ENCODE peak calls at places on chromosomes 16 and 17, in four cellular contexts. Q is GM12878, W is HepG2, G is K562. L is an unnamed sample.

GRCh38 chr17:9957244-9957643 is 52.2 kb upstream of the RCVRN start:
- DNase-seq in Q (no peak), W (no peak), G (no peak), L (no peak)

GRCh38 chr16:88686439-88687253 is at the start of gene SNAI3:
- DNase-seq in Q (no peak), W (peak), G (peak), L (peak)

GRCh38 chr16:27503662-27504061 is 46.1 kb downstream of the GTF3C1 start:
- DNase-seq in Q (no peak), W (no peak), G (no peak), L (no peak)

GRCh38 chr16:63578791-63579190 is 1542.6 kb upstream of the CDH8 start:
- DNase-seq in Q (no peak), W (no peak), G (no peak), L (no peak)

GRCh38 chr17:81049973-81050551 is 15.1 kb downstream of the BAIAP2 start:
- DNase-seq in Q (peak), W (no peak), G (no peak), L (no peak)

GRCh38 chr17:15945493-15946209 is 721 bp downstream of the ADORA2B start:
- DNase-seq in Q (no peak), W (no peak), G (peak), L (peak)

GRCh38 chr16:31529398-31530312 is 2.0 kb downstream of the AHSP start:
- DNase-seq in Q (no peak), W (no peak), G (peak), L (peak)

GRCh38 chr16:20675488-20676267 is 21.8 kb downstream of the ACSM1 start:
- DNase-seq in Q (peak), W (peak), G (peak), L (peak)

GRCh38 chr16:8718753-8719386 is 44.5 kb downstream of the ABAT start:
- DNase-seq in Q (no peak), W (no peak), G (no peak), L (no peak)

GRCh38 chr17:50931003-50931878 is 65.1 kb upstream of the TOB1 start:
- DNase-seq in Q (no peak), W (peak), G (peak), L (peak)

GRCh38 chr17:55433629-55434422 is 12.2 kb upstream of the MMD start:
- DNase-seq in Q (no peak), W (peak), G (no peak), L (no peak)

GRCh38 chr16:53958481-53958880 is 254.5 kb downstream of the FTO start:
- DNase-seq in Q (no peak), W (no peak), G (no peak), L (no peak)

GRCh38 chr17:77400445-77400870 is 259.7 kb downstream of the SEC14L1 start:
- DNase-seq in Q (no peak), W (no peak), G (peak), L (peak)

GRCh38 chr16:10332301-10332700 is 53.6 kb upstream of the ATF7IP2 start:
- DNase-seq in Q (no peak), W (peak), G (no peak), L (no peak)

GRCh38 chr16:25395528-25395927 is 137.9 kb upstream of the ZKSCAN2 start:
- DNase-seq in Q (no peak), W (no peak), G (no peak), L (peak)

GRCh38 chr16:78675312-78675711 is 575.9 kb downstream of the WWOX start:
- DNase-seq in Q (no peak), W (peak), G (no peak), L (no peak)

GRCh38 chr16:89170346-89171215 is 967 bp upstream of the CDH15 start:
- DNase-seq in Q (no peak), W (no peak), G (peak), L (peak)

GRCh38 chr17:80751460-80752368 is 207.1 kb downstream of the RPTOR start:
- DNase-seq in Q (no peak), W (peak), G (no peak), L (no peak)

GRCh38 chr17:5809056-5809455 is 224.7 kb upstream of the NLRP1 start:
- DNase-seq in Q (no peak), W (no peak), G (no peak), L (no peak)

GRCh38 chr16:56137269-56137668 is 54.0 kb upstream of the GNAO1 start:
- DNase-seq in Q (no peak), W (no peak), G (no peak), L (no peak)

GRCh38 chr16:31063495-31063842 is 10.6 kb downstream of the ZNF668 start:
- DNase-seq in Q (no peak), W (no peak), G (no peak), L (no peak)

GRCh38 chr16:89123001-89123830 is 29.6 kb downstream of the ACSF3 start:
- DNase-seq in Q (no peak), W (no peak), G (no peak), L (peak)

GRCh38 chr17:1087381-1088241 is 90.7 kb downstream of the TIMM22 start:
- DNase-seq in Q (no peak), W (no peak), G (peak), L (peak)

GRCh38 chr17:45791041-45791582 is 7.0 kb downstream of the CRHR1 start:
- DNase-seq in Q (no peak), W (no peak), G (no peak), L (no peak)

GRCh38 chr16:23105309-23105708 is 43.9 kb downstream of the USP31 start:
- DNase-seq in Q (no peak), W (no peak), G (no peak), L (no peak)

GRCh38 chr16:50305441-50306061 is 39.2 kb downstream of the ADCY7 start:
- DNase-seq in Q (no peak), W (no peak), G (no peak), L (no peak)

GRCh38 chr16:939941-940340 is 30.8 kb downstream of the LMF1 start:
- DNase-seq in Q (no peak), W (no peak), G (no peak), L (no peak)

GRCh38 chr17:72219824-72220473 is 99.1 kb downstream of the SOX9 start:
- DNase-seq in Q (no peak), W (no peak), G (no peak), L (no peak)

GRCh38 chr17:29663155-29663554 is 40.4 kb upstream of the CORO6 start:
- DNase-seq in Q (no peak), W (peak), G (no peak), L (no peak)
- TF ChIP-seq CREM in Q (no peak), W (no peak), G (no peak), L (no peak)

GRCh38 chr17:46930083-46930482 is 7.1 kb downstream of the GOSR2 start:
- DNase-seq in Q (no peak), W (no peak), G (no peak), L (no peak)

GRCh38 chr17:46931596-46931995 is 8.6 kb downstream of the GOSR2 start:
- DNase-seq in Q (no peak), W (no peak), G (no peak), L (no peak)

GRCh38 chr17:46940692-46941404 is 17.9 kb downstream of the GOSR2 start:
- DNase-seq in Q (no peak), W (peak), G (peak), L (peak)

DNA sequence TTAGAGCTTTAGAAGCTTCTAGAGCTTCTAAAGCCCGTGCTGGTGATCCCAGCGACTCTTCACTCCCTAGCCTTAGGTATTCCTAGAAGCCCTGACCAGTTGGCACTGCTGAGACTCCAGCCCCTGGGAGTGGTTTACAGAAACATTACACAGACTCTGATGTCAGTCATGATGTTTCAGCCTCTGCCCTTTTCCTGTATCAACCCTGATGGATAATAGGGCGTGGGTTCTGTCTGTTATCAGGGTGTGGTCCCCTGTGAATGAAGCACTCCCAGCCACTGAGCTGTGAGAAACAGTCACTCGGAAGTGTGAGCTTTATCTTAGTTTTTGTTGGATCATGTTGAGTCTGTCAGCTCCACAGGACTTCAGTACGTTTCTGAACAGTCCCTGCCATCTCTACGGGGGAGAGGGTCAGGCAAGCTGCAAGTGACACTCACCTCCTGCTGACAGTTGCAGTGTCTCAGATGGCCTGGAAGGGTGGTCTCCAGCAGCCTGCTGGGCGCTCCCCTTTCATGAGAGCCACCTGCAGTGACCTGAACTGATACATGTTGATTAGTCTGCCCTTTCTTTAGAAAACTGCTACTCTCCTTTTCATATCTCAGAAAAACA is 12.8 kb downstream of the GOSR2 start:
- DNase-seq in Q (no peak), W (no peak), G (peak), L (no peak)
- TF ChIP-seq CREM in Q (no peak), W (no peak), G (peak), L (no peak)

GRCh38 chr17:66507103-66507923 is 204.9 kb downstream of the PRKCA start:
- DNase-seq in Q (no peak), W (peak), G (peak), L (no peak)
- TF ChIP-seq CREM in Q (no peak), W (no peak), G (no peak), L (no peak)

GRCh38 chr17:4215882-4216411 is 47.8 kb downstream of the ANKFY1 start:
- DNase-seq in Q (no peak), W (no peak), G (no peak), L (no peak)

GRCh38 chr17:4221163-4221562 is 42.6 kb downstream of the ANKFY1 start:
- DNase-seq in Q (no peak), W (peak), G (no peak), L (no peak)

GRCh38 chr17:4221899-4222659 is 41.7 kb downstream of the ANKFY1 start:
- DNase-seq in Q (no peak), W (no peak), G (no peak), L (no peak)

GRCh38 chr17:4219241-4219640 is 44.5 kb downstream of the ANKFY1 start:
- DNase-seq in Q (no peak), W (no peak), G (no peak), L (no peak)

GRCh38 chr17:4220655-4221054 is 43.1 kb downstream of the ANKFY1 start:
- DNase-seq in Q (no peak), W (no peak), G (no peak), L (no peak)
- TF ChIP-seq CREM in Q (no peak), W (no peak), G (no peak), L (no peak)

GRCh38 chr17:17258998-17259397 is 22.0 kb upstream of the FLCN start:
- DNase-seq in Q (no peak), W (no peak), G (no peak), L (no peak)
- TF ChIP-seq CREM in Q (no peak), W (no peak), G (no peak), L (no peak)

GRCh38 chr16:81997738-81998137 is 13.5 kb downstream of the SDR42E1 start:
- DNase-seq in Q (no peak), W (peak), G (no peak), L (no peak)
- TF ChIP-seq CREM in Q (no peak), W (no peak), G (no peak), L (no peak)

DNA sequence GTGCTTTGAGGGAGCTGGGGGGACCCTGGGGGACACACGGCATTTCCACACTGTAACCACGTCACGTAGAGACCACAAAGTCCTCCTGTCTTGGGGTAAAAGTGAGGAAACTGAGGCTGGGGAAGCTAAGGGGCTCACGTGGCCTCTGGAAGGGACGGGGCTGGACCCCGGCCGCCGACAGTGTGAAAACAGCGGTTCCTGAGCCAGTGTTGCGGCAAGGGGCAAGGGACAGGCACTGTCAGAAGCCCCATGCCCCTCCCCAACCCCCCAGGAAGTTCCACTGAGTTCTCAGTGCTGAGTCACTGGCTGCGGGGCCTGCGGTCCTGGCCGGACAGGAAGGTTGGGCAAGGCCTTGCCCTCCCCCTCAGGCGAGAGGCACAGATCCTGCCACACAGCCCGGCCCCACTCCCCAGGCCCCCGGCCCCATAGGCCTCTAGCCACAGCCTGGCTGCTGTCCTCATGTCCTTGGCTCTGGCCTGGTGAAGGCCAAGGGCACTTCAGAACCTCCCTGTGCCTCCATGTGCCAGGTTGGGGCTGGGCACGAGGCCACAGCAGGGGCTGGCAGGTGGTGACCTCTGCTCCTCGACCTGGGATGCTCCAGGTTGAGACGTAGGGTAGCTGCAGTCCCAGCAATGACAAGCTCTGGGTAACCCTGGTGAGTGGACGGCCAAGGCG is 5.0 kb upstream of the CCDC57 start:
- DNase-seq in Q (no peak), W (peak), G (peak), L (no peak)
- TF ChIP-seq CREM in Q (no peak), W (no peak), G (peak), L (no peak)

GRCh38 chr17:19647697-19648474 is 665 bp upstream of the ALDH3A2 start:
- DNase-seq in Q (peak), W (peak), G (no peak), L (peak)
- TF ChIP-seq CREM in Q (peak), W (no peak), G (no peak), L (no peak)

L was measured in WTC11.